ENCODE peak calls at places on chromosomes 1 and 21, in ten cellular contexts. E is endothelial cell, C is coronary artery, J is nephron progenitor cell, Z is transverse colon, T is GM23338, Y is GM12865, U is mammary epithelial cell, X is choroid plexus epithelial cell, I is RWPE1. F is an unnamed sample.

GRCh38 chr1:109793089-109793485 is 29.4 kb upstream of the EPS8L3 start:
- DNase-seq in T (no peak), I (no peak), Y (no peak), C (peak), Z (peak), E (no peak), U (no peak), X (no peak), J (no peak), F (no peak)

GRCh38 chr1:54355931-54356679 is 50.1 kb downstream of the SSBP3 start:
- DNase-seq in U (no peak), I (no peak), T (no peak), E (no peak), J (no peak), Z (peak), Y (peak), C (no peak), X (no peak), F (peak)

GRCh38 chr1:161037661-161038522 is 872 bp downstream of the TSTD1 start:
- DNase-seq in Z (peak), T (peak), U (no peak), X (no peak), I (peak), C (no peak), Y (no peak), E (no peak), J (no peak), F (no peak)

GRCh38 chr21:37558676-37559204 is 192.2 kb downstream of the DYRK1A start:
- DNase-seq in C (no peak), E (no peak), T (no peak), J (no peak), Y (no peak), Z (no peak), U (no peak), I (no peak), X (no peak), F (no peak)

GRCh38 chr1:207862241-207862787 is 48.6 kb downstream of the CD34 start:
- DNase-seq in U (no peak), I (no peak), X (peak), Z (no peak), J (no peak), C (no peak), Y (no peak), E (no peak), T (no peak), F (no peak)

GRCh38 chr1:1205769-1206375 is 520 bp downstream of the TNFRSF18 start:
- DNase-seq in X (no peak), Y (no peak), I (no peak), Z (peak), J (no peak), C (no peak), T (no peak), U (no peak), E (peak), F (no peak)

GRCh38 chr1:7046314-7046713 is 261.1 kb downstream of the CAMTA1 start:
- DNase-seq in X (peak), C (no peak), U (peak), J (peak), Y (no peak), T (peak), I (peak), Z (no peak), E (peak), F (peak)

GRCh38 chr1:116569776-116570357 is 959 bp downstream of the CD58 start:
- DNase-seq in I (no peak), C (no peak), E (no peak), X (no peak), Z (peak), T (peak), J (no peak), Y (peak), U (no peak), F (no peak)

GRCh38 chr21:38938343-38938742 is 132.6 kb downstream of the ETS2 start:
- DNase-seq in C (no peak), E (peak), J (peak), I (no peak), Y (peak), T (peak), U (no peak), X (peak), Z (no peak), F (no peak)

GRCh38 chr1:102190429-102190828 is 193.7 kb upstream of the OLFM3 start:
- DNase-seq in T (no peak), X (no peak), U (no peak), Z (no peak), J (no peak), E (no peak), Y (no peak), I (no peak), C (no peak), F (no peak)

GRCh38 chr1:102186541-102186940 is 189.8 kb upstream of the OLFM3 start:
- DNase-seq in Z (no peak), T (no peak), E (no peak), I (no peak), Y (no peak), C (no peak), U (no peak), X (no peak), J (no peak), F (no peak)

GRCh38 chr1:102191723-102192122 is 195.0 kb upstream of the OLFM3 start:
- DNase-seq in T (peak), Y (peak), X (peak), U (peak), C (no peak), Z (peak), J (peak), E (peak), I (peak), F (no peak)
- TF ChIP-seq CTCF in T (peak), Y (peak), X (peak), U (peak), C (no peak), Z (peak), J (peak), E (peak), I (peak), F (peak)

GRCh38 chr1:234555390-234556112 is 54.4 kb downstream of the IRF2BP2 start:
- DNase-seq in U (no peak), E (no peak), X (no peak), Y (no peak), Z (no peak), I (no peak), T (no peak), J (no peak), C (peak), F (no peak)

GRCh38 chr1:234554157-234554477 is 55.9 kb downstream of the IRF2BP2 start:
- DNase-seq in E (no peak), C (peak), I (no peak), T (no peak), U (no peak), J (no peak), Y (no peak), Z (no peak), X (peak), F (no peak)

GRCh38 chr1:234556245-234556943 is 53.6 kb downstream of the IRF2BP2 start:
- DNase-seq in T (no peak), J (no peak), E (no peak), X (no peak), Z (no peak), C (peak), U (no peak), I (no peak), Y (no peak), F (no peak)

GRCh38 chr1:234553241-234554156 is 56.5 kb downstream of the IRF2BP2 start:
- DNase-seq in X (peak), U (no peak), T (no peak), E (no peak), C (peak), J (no peak), I (no peak), Z (no peak), Y (no peak), F (no peak)

DNA sequence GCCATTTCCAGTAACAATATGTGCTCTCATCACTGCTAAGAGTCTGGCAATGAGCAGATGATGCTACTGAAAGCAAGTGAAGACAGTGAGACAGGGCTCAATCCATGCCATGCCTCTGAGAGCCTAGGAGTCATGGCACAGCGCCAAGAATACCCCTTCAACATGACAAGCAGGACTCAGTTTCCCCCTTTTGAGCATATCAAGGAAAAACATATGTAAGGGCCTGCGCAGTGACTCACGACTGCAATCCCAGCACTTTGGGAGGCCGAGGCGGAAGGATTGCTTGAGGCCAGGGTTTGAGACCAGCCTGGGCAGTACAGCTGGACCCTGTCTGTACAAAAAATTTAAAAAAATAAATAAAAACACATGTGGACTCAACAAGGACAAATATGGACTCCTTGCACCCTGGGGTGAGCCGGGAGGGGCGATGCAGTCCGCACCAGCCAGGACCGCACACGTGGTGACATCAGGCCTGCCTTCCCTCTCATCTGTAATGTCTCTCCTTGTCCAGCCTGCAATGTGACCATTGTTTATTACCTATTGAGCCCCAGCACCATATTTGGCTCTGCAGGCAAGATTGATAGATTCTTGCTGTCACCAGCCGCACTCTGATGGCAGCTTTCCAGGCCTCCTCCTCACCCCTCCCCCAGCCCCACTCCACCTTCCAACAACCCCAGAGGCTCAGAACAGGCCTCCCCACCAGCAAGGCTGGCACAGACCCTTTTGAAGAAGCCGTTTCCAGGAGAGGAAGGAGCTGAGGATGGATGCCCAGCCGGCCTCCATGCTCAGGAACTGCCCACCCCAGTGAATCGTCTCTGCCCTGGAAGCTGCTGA is 55.3 kb downstream of the IRF2BP2 start:
- DNase-seq in Y (no peak), J (peak), C (peak), I (no peak), E (no peak), T (no peak), X (no peak), Z (no peak), U (no peak), F (no peak)
- TF ChIP-seq CTCF in Y (no peak), J (no peak), C (no peak), I (no peak), E (no peak), T (no peak), X (no peak), Z (no peak), U (no peak), F (no peak)

DNA sequence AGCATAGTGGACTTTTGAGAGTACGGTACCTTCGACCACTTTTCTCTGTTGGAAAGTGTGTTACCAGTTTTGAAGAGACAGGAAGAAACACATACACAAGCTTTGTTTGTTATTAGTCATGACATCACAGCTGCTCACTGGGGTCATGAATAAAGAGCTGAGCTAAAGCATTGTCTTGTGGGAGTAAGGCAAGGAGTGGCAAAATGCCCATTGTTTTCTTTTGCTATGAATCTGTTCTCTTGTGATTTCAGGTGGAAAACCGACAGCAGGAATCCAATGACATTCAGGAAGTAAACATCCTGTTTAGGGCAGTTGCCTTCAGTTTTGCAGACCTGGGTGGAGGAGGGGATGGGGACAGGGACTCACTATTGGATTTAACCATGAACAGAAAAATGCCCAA is 66.2 kb downstream of the RGL1 start:
- DNase-seq in T (no peak), I (no peak), J (no peak), U (peak), Z (no peak), C (no peak), E (peak), X (peak), Y (peak), F (no peak)
- TF ChIP-seq CTCF in T (no peak), I (no peak), J (no peak), U (no peak), Z (no peak), C (no peak), E (no peak), X (no peak), Y (no peak), F (no peak)

DNA sequence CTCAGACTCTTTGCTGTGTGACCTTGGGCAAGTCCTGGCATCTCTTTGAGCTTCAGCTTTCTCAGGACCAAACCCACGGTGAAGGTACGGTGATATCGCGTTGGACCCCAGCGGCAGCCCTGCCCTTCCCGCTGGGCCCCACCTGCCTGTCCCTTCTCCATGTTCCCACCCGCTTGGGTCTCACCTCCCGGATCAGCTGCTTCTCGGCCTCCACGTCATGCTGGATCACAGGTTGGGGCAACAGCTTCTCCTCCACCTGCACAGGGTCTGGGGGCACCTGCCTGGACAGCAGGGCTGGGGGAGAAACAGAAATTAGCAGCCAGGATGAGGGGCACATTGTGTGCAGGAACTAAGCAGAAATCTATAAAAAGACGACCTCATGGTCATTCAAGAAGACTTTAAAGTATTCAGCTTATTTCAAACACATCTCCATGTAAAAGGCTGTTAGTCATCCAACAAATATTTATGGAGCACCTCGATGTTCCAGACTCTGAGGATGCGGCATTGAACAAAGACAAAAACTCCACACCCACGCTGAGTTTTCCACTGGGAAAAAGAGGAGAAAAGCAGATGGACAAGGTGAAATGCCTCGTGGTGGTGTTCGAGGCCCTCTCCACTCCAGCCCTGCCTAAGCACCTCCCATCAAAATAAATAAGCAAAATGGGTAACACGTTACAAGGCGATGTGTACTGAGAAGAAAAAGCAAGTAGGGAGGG is 19.5 kb downstream of the KIF17 start:
- DNase-seq in J (no peak), I (peak), Y (no peak), X (peak), C (no peak), U (peak), T (no peak), Z (no peak), E (no peak), F (no peak)
- TF ChIP-seq CTCF in J (no peak), I (no peak), Y (no peak), X (no peak), C (no peak), U (no peak), T (no peak), Z (no peak), E (no peak), F (no peak)

DNA sequence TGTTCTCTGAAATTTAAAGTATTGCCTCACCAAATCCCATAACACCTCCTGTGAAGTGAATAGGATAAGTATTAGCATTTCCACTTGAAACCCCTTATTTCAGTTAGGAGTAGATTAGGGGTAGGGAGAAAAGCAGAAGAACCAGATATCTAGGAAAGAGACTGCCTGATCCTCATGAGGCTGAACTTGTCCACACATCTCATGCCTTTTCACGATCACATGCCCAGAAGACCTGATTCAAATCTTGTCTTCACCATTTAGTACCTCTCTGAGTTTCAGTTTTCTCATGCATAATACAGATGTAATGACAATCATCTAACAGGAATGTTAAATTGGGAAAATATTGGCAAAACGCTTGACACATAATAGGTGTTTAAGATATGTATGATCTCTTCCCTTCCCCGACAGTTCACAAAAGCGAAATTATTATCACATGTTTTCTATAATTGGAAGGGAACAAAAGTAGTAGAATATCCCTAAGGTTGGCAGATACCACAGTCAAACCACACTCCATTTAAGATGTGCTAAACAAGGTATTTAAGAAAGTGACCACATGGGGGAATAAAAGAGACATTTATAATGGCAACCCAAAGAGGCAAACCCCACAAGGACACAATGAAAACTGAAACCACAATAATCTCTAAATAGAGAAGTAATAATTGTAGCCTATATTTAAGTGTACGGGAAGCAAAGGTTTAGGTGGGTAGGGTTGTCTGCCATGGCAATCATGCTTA is 25.2 kb downstream of the GFI1 start:
- DNase-seq in T (no peak), X (no peak), Y (peak), E (no peak), I (no peak), Z (no peak), J (no peak), C (no peak), U (no peak), F (no peak)
- TF ChIP-seq CTCF in T (no peak), X (no peak), Y (no peak), E (no peak), I (no peak), Z (no peak), J (no peak), C (no peak), U (no peak), F (no peak)